ENCODE peak calls at places on chromosome 3, in five cellular contexts. One of them, this sample, is unnamed.
A peak's percentile ranks its signal among the peaks of the same experiment; 100 is the strongest.

GRCh38 chr3:45881031-45882022 is 5.0 kb upstream of the CCR9 start:
- DNase-seq in fibroblast of lung: peak; percentile 58
- DNase-seq in AG10803: no peak
- DNase-seq in BJ: no peak
- DNase-seq in WTC11: no peak
- DNase-seq in this sample: no peak

GRCh38 chr3:115623414-115623868 is at the start of gene GAP43:
- DNase-seq in BJ: peak; percentile 29
- DNase-seq in WTC11: peak; percentile 73
- DNase-seq in AG10803: peak; percentile 85
- DNase-seq in fibroblast of lung: peak; percentile 96
- DNase-seq in this sample: peak; percentile 4

GRCh38 chr3:78728406-78729145 is 1039.2 kb downstream of the ROBO1 start:
- DNase-seq in fibroblast of lung: peak; percentile 57
- DNase-seq in BJ: no peak
- DNase-seq in WTC11: no peak
- DNase-seq in AG10803: peak; percentile 50
- DNase-seq in this sample: peak; percentile 34

GRCh38 chr3:47469616-47470015 is 6.1 kb downstream of the SCAP start:
- DNase-seq in BJ: no peak
- DNase-seq in WTC11: no peak
- DNase-seq in fibroblast of lung: no peak
- DNase-seq in AG10803: peak; percentile 63
- DNase-seq in this sample: no peak

GRCh38 chr3:191257286-191257685 is 58.2 kb downstream of the OSTN start:
- DNase-seq in fibroblast of lung: no peak
- DNase-seq in BJ: no peak
- DNase-seq in WTC11: no peak
- DNase-seq in AG10803: no peak
- DNase-seq in this sample: no peak

GRCh38 chr3:61030469-61031035 is 220.7 kb downstream of the FHIT start:
- DNase-seq in AG10803: no peak
- DNase-seq in WTC11: no peak
- DNase-seq in fibroblast of lung: peak; percentile 45
- DNase-seq in BJ: no peak
- DNase-seq in this sample: no peak

GRCh38 chr3:52379610-52380009 is 63.5 kb downstream of the DNAH1 start:
- DNase-seq in AG10803: no peak
- DNase-seq in BJ: no peak
- DNase-seq in WTC11: no peak
- DNase-seq in fibroblast of lung: no peak
- DNase-seq in this sample: no peak

GRCh38 chr3:48018841-48019240 is 2.6 kb upstream of the MAP4 start:
- DNase-seq in AG10803: peak; percentile 73
- DNase-seq in fibroblast of lung: peak; percentile 74
- DNase-seq in WTC11: no peak
- DNase-seq in BJ: peak; percentile 43
- DNase-seq in this sample: no peak

GRCh38 chr3:11820540-11821041 is 26.1 kb downstream of the TAMM41 start:
- DNase-seq in BJ: no peak
- DNase-seq in WTC11: no peak
- DNase-seq in fibroblast of lung: peak; percentile 53
- DNase-seq in AG10803: peak; percentile 51
- DNase-seq in this sample: no peak

GRCh38 chr3:107328074-107328473 is 49.2 kb upstream of the CCDC54 start:
- DNase-seq in BJ: no peak
- DNase-seq in WTC11: no peak
- DNase-seq in AG10803: no peak
- DNase-seq in fibroblast of lung: no peak
- DNase-seq in this sample: no peak

GRCh38 chr3:8595252-8595934 is 49.2 kb downstream of the SSUH2 start:
- DNase-seq in AG10803: no peak
- DNase-seq in WTC11: no peak
- DNase-seq in BJ: no peak
- DNase-seq in fibroblast of lung: no peak
- DNase-seq in this sample: no peak

GRCh38 chr3:196968233-196969000 is at the start of gene PIGZ:
- DNase-seq in AG10803: peak; percentile 32
- DNase-seq in fibroblast of lung: peak; percentile 27
- DNase-seq in WTC11: peak; percentile 50
- DNase-seq in BJ: no peak
- DNase-seq in this sample: no peak

GRCh38 chr3:120102674-120103073 is 8.4 kb upstream of the GSK3B start:
- DNase-seq in AG10803: no peak
- DNase-seq in BJ: no peak
- DNase-seq in WTC11: no peak
- DNase-seq in fibroblast of lung: peak; percentile 23
- DNase-seq in this sample: no peak

GRCh38 chr3:101184111-101184510 is 136.3 kb downstream of the IMPG2 start:
- DNase-seq in AG10803: peak; percentile 67
- DNase-seq in BJ: no peak
- DNase-seq in fibroblast of lung: no peak
- DNase-seq in WTC11: no peak
- DNase-seq in this sample: no peak

GRCh38 chr3:8741581-8742355 is 8.2 kb downstream of the CAV3 start:
- DNase-seq in BJ: peak; percentile 62
- DNase-seq in WTC11: peak; percentile 58
- DNase-seq in AG10803: peak; percentile 79
- DNase-seq in fibroblast of lung: peak; percentile 88
- DNase-seq in this sample: no peak

GRCh38 chr3:14359348-14359747 is 43.1 kb upstream of the SLC6A6 start:
- DNase-seq in BJ: no peak
- DNase-seq in fibroblast of lung: no peak
- DNase-seq in AG10803: no peak
- DNase-seq in WTC11: no peak
- DNase-seq in this sample: no peak

GRCh38 chr3:53046171-53047170 is 598 bp upstream of the SFMBT1 start:
- DNase-seq in WTC11: peak; percentile 82
- DNase-seq in AG10803: peak; percentile 12
- DNase-seq in BJ: no peak
- DNase-seq in fibroblast of lung: peak; percentile 26
- DNase-seq in this sample: peak; percentile 30

GRCh38 chr3:13262493-13263211 is 157.5 kb downstream of the NUP210 start:
- DNase-seq in fibroblast of lung: no peak
- DNase-seq in BJ: no peak
- DNase-seq in AG10803: no peak
- DNase-seq in WTC11: no peak
- DNase-seq in this sample: no peak

GRCh38 chr3:183533410-183534132 is 21.9 kb downstream of the KLHL6 start:
- DNase-seq in fibroblast of lung: no peak
- DNase-seq in BJ: no peak
- DNase-seq in AG10803: no peak
- DNase-seq in WTC11: peak; percentile 28
- DNase-seq in this sample: no peak

GRCh38 chr3:159263750-159264561 is 462.1 kb downstream of the MFSD1 start:
- DNase-seq in BJ: no peak
- DNase-seq in fibroblast of lung: peak; percentile 42
- DNase-seq in AG10803: peak; percentile 41
- DNase-seq in WTC11: peak; percentile 17
- DNase-seq in this sample: no peak

GRCh38 chr3:195914648-195915473 is 6.5 kb upstream of the TNK2 start:
- DNase-seq in BJ: peak; percentile 86
- DNase-seq in AG10803: peak; percentile 97
- DNase-seq in WTC11: peak; percentile 96
- DNase-seq in fibroblast of lung: peak; percentile 96
- DNase-seq in this sample: peak; percentile 83

GRCh38 chr3:53680026-53680425 is 166.2 kb downstream of the CHDH start:
- DNase-seq in BJ: no peak
- DNase-seq in AG10803: no peak
- DNase-seq in fibroblast of lung: peak; percentile 5
- DNase-seq in WTC11: no peak
- DNase-seq in this sample: no peak

GRCh38 chr3:17473761-17474160 is 268.7 kb downstream of the TBC1D5 start:
- DNase-seq in AG10803: peak; percentile 20
- DNase-seq in WTC11: no peak
- DNase-seq in fibroblast of lung: no peak
- DNase-seq in BJ: no peak
- DNase-seq in this sample: no peak
- TF ChIP-seq CTCF in AG10803: peak; percentile 47
- TF ChIP-seq CTCF in WTC11: no peak
- TF ChIP-seq CTCF in fibroblast of lung: no peak
- TF ChIP-seq CTCF in BJ: peak; percentile 30
- TF ChIP-seq CTCF in this sample: no peak

DNA sequence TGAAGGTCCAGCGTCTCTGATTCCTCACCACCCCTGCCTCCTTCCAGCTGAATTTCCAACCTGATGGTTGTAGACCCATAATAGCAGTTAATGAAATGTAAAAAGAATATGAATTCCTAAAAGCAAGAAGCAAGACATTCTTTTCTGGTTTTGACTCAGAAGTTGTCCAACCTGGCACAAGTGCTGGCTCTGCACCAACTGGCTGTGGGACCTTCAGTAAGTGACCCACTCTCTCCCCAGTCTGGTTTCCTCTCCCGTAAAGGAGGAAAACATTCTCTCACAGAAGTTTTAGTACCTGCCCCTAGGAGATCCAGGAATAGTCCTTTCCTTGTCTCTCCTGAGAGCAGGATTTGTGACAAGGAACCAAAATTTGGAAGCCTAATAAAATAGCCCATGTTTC is 236.9 kb upstream of the TRIM42 start:
- DNase-seq in BJ: peak; percentile 9
- DNase-seq in WTC11: no peak
- DNase-seq in AG10803: no peak
- DNase-seq in fibroblast of lung: peak; percentile 85
- DNase-seq in this sample: no peak
- TF ChIP-seq CTCF in BJ: no peak
- TF ChIP-seq CTCF in WTC11: no peak
- TF ChIP-seq CTCF in AG10803: no peak
- TF ChIP-seq CTCF in fibroblast of lung: no peak
- TF ChIP-seq CTCF in this sample: no peak

GRCh38 chr3:179872842-179873241 is 163.9 kb downstream of the PEX5L start:
- DNase-seq in BJ: no peak
- DNase-seq in fibroblast of lung: no peak
- DNase-seq in WTC11: peak; percentile 42
- DNase-seq in AG10803: no peak
- DNase-seq in this sample: no peak
- TF ChIP-seq CTCF in BJ: no peak
- TF ChIP-seq CTCF in fibroblast of lung: no peak
- TF ChIP-seq CTCF in WTC11: no peak
- TF ChIP-seq CTCF in AG10803: no peak
- TF ChIP-seq CTCF in this sample: no peak

GRCh38 chr3:34394978-34395748 is 596.7 kb downstream of the PDCD6IP start:
- DNase-seq in fibroblast of lung: no peak
- DNase-seq in WTC11: peak; percentile 29
- DNase-seq in BJ: no peak
- DNase-seq in AG10803: no peak
- DNase-seq in this sample: no peak
- TF ChIP-seq CTCF in fibroblast of lung: no peak
- TF ChIP-seq CTCF in WTC11: no peak
- TF ChIP-seq CTCF in BJ: no peak
- TF ChIP-seq CTCF in AG10803: no peak
- TF ChIP-seq CTCF in this sample: no peak

GRCh38 chr3:71384393-71384792 is 199.1 kb downstream of the FOXP1 start:
- DNase-seq in BJ: no peak
- DNase-seq in fibroblast of lung: peak; percentile 65
- DNase-seq in WTC11: no peak
- DNase-seq in AG10803: no peak
- DNase-seq in this sample: no peak

GRCh38 chr3:71376499-71376898 is 207.0 kb downstream of the FOXP1 start:
- DNase-seq in AG10803: no peak
- DNase-seq in WTC11: no peak
- DNase-seq in BJ: no peak
- DNase-seq in fibroblast of lung: no peak
- DNase-seq in this sample: no peak

GRCh38 chr3:71378509-71378908 is 205.0 kb downstream of the FOXP1 start:
- DNase-seq in AG10803: no peak
- DNase-seq in fibroblast of lung: no peak
- DNase-seq in BJ: no peak
- DNase-seq in WTC11: no peak
- DNase-seq in this sample: no peak

GRCh38 chr3:71376911-71377310 is 206.6 kb downstream of the FOXP1 start:
- DNase-seq in AG10803: no peak
- DNase-seq in WTC11: no peak
- DNase-seq in BJ: no peak
- DNase-seq in fibroblast of lung: no peak
- DNase-seq in this sample: no peak

DNA sequence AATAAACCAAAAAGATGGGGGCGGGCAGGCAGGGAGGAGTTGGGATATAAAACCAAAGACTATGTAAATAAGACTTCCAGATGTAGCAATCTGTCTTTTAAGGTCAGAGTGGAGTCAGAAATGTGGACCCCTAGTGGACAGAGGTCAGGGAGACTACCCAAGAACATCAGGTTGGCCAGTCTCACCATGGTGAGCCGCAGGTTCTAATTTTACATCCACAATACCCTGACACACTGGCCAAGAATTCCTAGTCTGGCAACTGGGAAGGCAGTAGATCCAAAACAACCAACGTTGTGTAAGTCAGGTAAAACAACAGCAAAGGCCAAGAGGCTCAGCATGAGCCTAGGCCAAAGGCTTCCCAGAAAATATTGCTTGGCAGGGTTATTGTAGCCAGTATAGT is 203.4 kb downstream of the FOXP1 start:
- DNase-seq in WTC11: no peak
- DNase-seq in BJ: no peak
- DNase-seq in fibroblast of lung: peak; percentile 54
- DNase-seq in AG10803: no peak
- DNase-seq in this sample: peak; percentile 45
- TF ChIP-seq CTCF in WTC11: no peak
- TF ChIP-seq CTCF in BJ: no peak
- TF ChIP-seq CTCF in fibroblast of lung: no peak
- TF ChIP-seq CTCF in AG10803: no peak
- TF ChIP-seq CTCF in this sample: no peak

GRCh38 chr3:55815262-55815661 is 328.2 kb upstream of the WNT5A start:
- DNase-seq in WTC11: no peak
- DNase-seq in AG10803: no peak
- DNase-seq in BJ: no peak
- DNase-seq in fibroblast of lung: no peak
- DNase-seq in this sample: no peak

GRCh38 chr3:55819005-55819404 is 331.9 kb upstream of the WNT5A start:
- DNase-seq in fibroblast of lung: no peak
- DNase-seq in WTC11: no peak
- DNase-seq in AG10803: no peak
- DNase-seq in BJ: no peak
- DNase-seq in this sample: no peak

GRCh38 chr3:55813268-55814097 is 326.4 kb upstream of the WNT5A start:
- DNase-seq in fibroblast of lung: no peak
- DNase-seq in AG10803: peak; percentile 68
- DNase-seq in BJ: peak; percentile 91
- DNase-seq in WTC11: no peak
- DNase-seq in this sample: no peak

GRCh38 chr3:55818485-55818884 is 331.4 kb upstream of the WNT5A start:
- DNase-seq in AG10803: no peak
- DNase-seq in WTC11: no peak
- DNase-seq in fibroblast of lung: no peak
- DNase-seq in BJ: no peak
- DNase-seq in this sample: no peak

DNA sequence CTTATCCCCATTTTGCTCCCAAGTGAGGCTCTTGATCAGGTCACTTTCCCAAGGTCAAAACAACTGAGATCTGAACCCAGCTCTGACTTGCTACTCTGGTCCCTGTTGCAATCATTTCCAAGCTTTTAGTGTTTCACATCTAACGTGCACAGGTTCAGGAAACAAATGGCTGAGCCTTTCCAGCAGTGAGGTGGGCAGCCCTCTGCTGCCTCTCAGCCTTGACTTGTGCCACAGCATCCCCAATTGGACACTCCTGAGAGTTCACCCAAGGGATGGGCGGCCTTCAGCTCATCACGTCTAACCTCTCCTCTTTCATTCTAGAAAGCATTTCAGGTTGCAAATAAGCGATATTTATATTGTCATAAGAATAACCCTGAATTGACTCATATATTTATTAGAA is 330.1 kb upstream of the WNT5A start:
- DNase-seq in fibroblast of lung: no peak
- DNase-seq in WTC11: no peak
- DNase-seq in BJ: no peak
- DNase-seq in AG10803: no peak
- DNase-seq in this sample: no peak
- TF ChIP-seq CTCF in fibroblast of lung: no peak
- TF ChIP-seq CTCF in WTC11: no peak
- TF ChIP-seq CTCF in BJ: no peak
- TF ChIP-seq CTCF in AG10803: no peak
- TF ChIP-seq CTCF in this sample: no peak